ENCODE peak calls at places on chromosomes 5 and 9, in nine cellular contexts. One of them, this sample, is unnamed.

GRCh38 chr5:125232779-125233230 is 486.4 kb upstream of the ZNF608 start:
- DNase-seq in OCI-M1: no peak
- DNase-seq in Right ventricle myocardium superior: no peak
- DNase-seq in A549: no peak
- DNase-seq in HT1080: no peak
- DNase-seq in iris pigment epithelial cell: peak; percentile 82
- DNase-seq in activated T-helper 1 cell treated with Interleukin-2 at 50 U/mL for 16 hours: no peak
- DNase-seq in AML-193: no peak
- DNase-seq in AG04450: peak; percentile 66
- DNase-seq in this sample: no peak

GRCh38 chr9:16258191-16258590 is 612.3 kb downstream of the BNC2 start:
- DNase-seq in A549: no peak
- DNase-seq in OCI-M1: no peak
- DNase-seq in Right ventricle myocardium superior: no peak
- DNase-seq in AML-193: no peak
- DNase-seq in activated T-helper 1 cell treated with Interleukin-2 at 50 U/mL for 16 hours: no peak
- DNase-seq in iris pigment epithelial cell: no peak
- DNase-seq in AG04450: no peak
- DNase-seq in HT1080: no peak
- DNase-seq in this sample: no peak

GRCh38 chr9:2727966-2728613 is 10.8 kb downstream of the KCNV2 start:
- DNase-seq in AML-193: peak; percentile 32
- DNase-seq in OCI-M1: peak; percentile 87
- DNase-seq in AG04450: peak; percentile 48
- DNase-seq in HT1080: peak; percentile 57
- DNase-seq in activated T-helper 1 cell treated with Interleukin-2 at 50 U/mL for 16 hours: no peak
- DNase-seq in Right ventricle myocardium superior: no peak
- DNase-seq in A549: no peak
- DNase-seq in iris pigment epithelial cell: peak; percentile 81
- DNase-seq in this sample: no peak

GRCh38 chr5:149708981-149709594 is 21.0 kb upstream of the PPARGC1B start:
- DNase-seq in iris pigment epithelial cell: no peak
- DNase-seq in OCI-M1: no peak
- DNase-seq in Right ventricle myocardium superior: no peak
- DNase-seq in activated T-helper 1 cell treated with Interleukin-2 at 50 U/mL for 16 hours: no peak
- DNase-seq in A549: no peak
- DNase-seq in AML-193: no peak
- DNase-seq in AG04450: no peak
- DNase-seq in HT1080: no peak
- DNase-seq in this sample: no peak

GRCh38 chr9:115035872-115036612 is 81.9 kb downstream of the TNC start:
- DNase-seq in activated T-helper 1 cell treated with Interleukin-2 at 50 U/mL for 16 hours: no peak
- DNase-seq in OCI-M1: peak; percentile 83
- DNase-seq in Right ventricle myocardium superior: no peak
- DNase-seq in iris pigment epithelial cell: peak; percentile 74
- DNase-seq in AML-193: peak; percentile 25
- DNase-seq in A549: no peak
- DNase-seq in AG04450: peak; percentile 47
- DNase-seq in HT1080: no peak
- DNase-seq in this sample: no peak

GRCh38 chr9:98430535-98430934 is 175.1 kb upstream of the TBC1D2 start:
- DNase-seq in Right ventricle myocardium superior: no peak
- DNase-seq in AML-193: no peak
- DNase-seq in iris pigment epithelial cell: peak; percentile 16
- DNase-seq in AG04450: no peak
- DNase-seq in HT1080: no peak
- DNase-seq in activated T-helper 1 cell treated with Interleukin-2 at 50 U/mL for 16 hours: no peak
- DNase-seq in OCI-M1: peak; percentile 17
- DNase-seq in A549: no peak
- DNase-seq in this sample: no peak

GRCh38 chr5:54062958-54063357 is 247.4 kb downstream of the ARL15 start:
- DNase-seq in A549: no peak
- DNase-seq in Right ventricle myocardium superior: no peak
- DNase-seq in OCI-M1: no peak
- DNase-seq in HT1080: peak; percentile 63
- DNase-seq in AML-193: no peak
- DNase-seq in activated T-helper 1 cell treated with Interleukin-2 at 50 U/mL for 16 hours: no peak
- DNase-seq in iris pigment epithelial cell: peak; percentile 86
- DNase-seq in AG04450: peak; percentile 44
- DNase-seq in this sample: no peak

GRCh38 chr9:105333811-105334210 is 89.4 kb downstream of the SLC44A1 start:
- DNase-seq in A549: no peak
- DNase-seq in iris pigment epithelial cell: no peak
- DNase-seq in HT1080: no peak
- DNase-seq in AML-193: no peak
- DNase-seq in activated T-helper 1 cell treated with Interleukin-2 at 50 U/mL for 16 hours: no peak
- DNase-seq in AG04450: no peak
- DNase-seq in OCI-M1: peak; percentile 15
- DNase-seq in Right ventricle myocardium superior: no peak
- DNase-seq in this sample: no peak

GRCh38 chr9:5832093-5832542 is 799 bp downstream of the ERMP1 start:
- DNase-seq in Right ventricle myocardium superior: no peak
- DNase-seq in AG04450: no peak
- DNase-seq in OCI-M1: peak; percentile 98
- DNase-seq in iris pigment epithelial cell: no peak
- DNase-seq in activated T-helper 1 cell treated with Interleukin-2 at 50 U/mL for 16 hours: no peak
- DNase-seq in A549: peak; percentile 18
- DNase-seq in HT1080: no peak
- DNase-seq in AML-193: peak; percentile 51
- DNase-seq in this sample: no peak

GRCh38 chr9:347667-348292 is 133.1 kb downstream of the DOCK8 start:
- DNase-seq in OCI-M1: no peak
- DNase-seq in AG04450: no peak
- DNase-seq in iris pigment epithelial cell: peak; percentile 41
- DNase-seq in HT1080: peak; percentile 11
- DNase-seq in Right ventricle myocardium superior: no peak
- DNase-seq in activated T-helper 1 cell treated with Interleukin-2 at 50 U/mL for 16 hours: no peak
- DNase-seq in AML-193: peak; percentile 16
- DNase-seq in A549: peak; percentile 35
- DNase-seq in this sample: no peak

GRCh38 chr9:132357764-132358163 is 3.0 kb upstream of the SETX start:
- DNase-seq in activated T-helper 1 cell treated with Interleukin-2 at 50 U/mL for 16 hours: no peak
- DNase-seq in HT1080: no peak
- DNase-seq in Right ventricle myocardium superior: no peak
- DNase-seq in iris pigment epithelial cell: no peak
- DNase-seq in A549: no peak
- DNase-seq in AML-193: no peak
- DNase-seq in AG04450: no peak
- DNase-seq in OCI-M1: no peak
- DNase-seq in this sample: no peak

GRCh38 chr9:107389617-107390071 is 99.9 kb downstream of the KLF4 start:
- DNase-seq in AG04450: no peak
- DNase-seq in activated T-helper 1 cell treated with Interleukin-2 at 50 U/mL for 16 hours: no peak
- DNase-seq in Right ventricle myocardium superior: peak; percentile 66
- DNase-seq in AML-193: no peak
- DNase-seq in A549: no peak
- DNase-seq in HT1080: no peak
- DNase-seq in iris pigment epithelial cell: peak; percentile 67
- DNase-seq in OCI-M1: no peak
- DNase-seq in this sample: no peak

GRCh38 chr5:131679911-131680310 is 44.9 kb upstream of the RAPGEF6 start:
- DNase-seq in iris pigment epithelial cell: peak; percentile 85
- DNase-seq in Right ventricle myocardium superior: no peak
- DNase-seq in activated T-helper 1 cell treated with Interleukin-2 at 50 U/mL for 16 hours: no peak
- DNase-seq in HT1080: peak; percentile 41
- DNase-seq in AML-193: no peak
- DNase-seq in AG04450: peak; percentile 13
- DNase-seq in OCI-M1: peak; percentile 79
- DNase-seq in A549: no peak
- DNase-seq in this sample: no peak

GRCh38 chr9:107480386-107480789 is 9.2 kb downstream of the KLF4 start:
- DNase-seq in AML-193: no peak
- DNase-seq in A549: peak; percentile 37
- DNase-seq in OCI-M1: peak; percentile 80
- DNase-seq in HT1080: peak; percentile 69
- DNase-seq in Right ventricle myocardium superior: peak; percentile 75
- DNase-seq in AG04450: peak; percentile 49
- DNase-seq in activated T-helper 1 cell treated with Interleukin-2 at 50 U/mL for 16 hours: no peak
- DNase-seq in iris pigment epithelial cell: peak; percentile 79
- DNase-seq in this sample: no peak

GRCh38 chr5:79544136-79544535 is 30.2 kb upstream of the HOMER1 start:
- DNase-seq in iris pigment epithelial cell: no peak
- DNase-seq in HT1080: peak; percentile 14
- DNase-seq in OCI-M1: no peak
- DNase-seq in AG04450: no peak
- DNase-seq in A549: no peak
- DNase-seq in activated T-helper 1 cell treated with Interleukin-2 at 50 U/mL for 16 hours: no peak
- DNase-seq in AML-193: no peak
- DNase-seq in Right ventricle myocardium superior: no peak
- DNase-seq in this sample: no peak

GRCh38 chr5:163460562-163461176 is at the start of gene HMMR:
- DNase-seq in OCI-M1: peak; percentile 78
- DNase-seq in iris pigment epithelial cell: peak; percentile 55
- DNase-seq in Right ventricle myocardium superior: no peak
- DNase-seq in AG04450: no peak
- DNase-seq in activated T-helper 1 cell treated with Interleukin-2 at 50 U/mL for 16 hours: no peak
- DNase-seq in HT1080: no peak
- DNase-seq in AML-193: no peak
- DNase-seq in A549: no peak
- DNase-seq in this sample: no peak

GRCh38 chr5:43772601-43773031 is 169.6 kb downstream of the NNT start:
- DNase-seq in AML-193: peak; percentile 73
- DNase-seq in OCI-M1: peak; percentile 97
- DNase-seq in A549: no peak
- DNase-seq in iris pigment epithelial cell: peak; percentile 73
- DNase-seq in Right ventricle myocardium superior: no peak
- DNase-seq in AG04450: no peak
- DNase-seq in HT1080: peak; percentile 60
- DNase-seq in activated T-helper 1 cell treated with Interleukin-2 at 50 U/mL for 16 hours: no peak
- DNase-seq in this sample: no peak